ENCODE peak calls at places on chromosomes 1 and 21, in four cellular contexts. C is cardiac fibroblast, N is lower lobe of right lung, S is dorsolateral prefrontal cortex. L is an unnamed sample.

GRCh38 chr1:209607102-209607794 is 23.7 kb downstream of the CAMK1G start:
- DNase-seq in N (no peak), S (no peak), C (peak), L (no peak)

GRCh38 chr1:69246109-69246508 is 321.6 kb upstream of the LRRC7 start:
- DNase-seq in N (no peak), S (no peak), C (no peak), L (no peak)

GRCh38 chr1:110383311-110383990 is 7.4 kb downstream of the SLC16A4 start:
- DNase-seq in S (no peak), C (no peak), N (no peak), L (peak)

GRCh38 chr1:70941563-70941962 is 106.1 kb downstream of the PTGER3 start:
- DNase-seq in S (no peak), C (no peak), N (no peak), L (no peak)

GRCh38 chr1:174800221-174800791 is 199.4 kb upstream of the CACYBP start:
- DNase-seq in N (no peak), C (peak), S (peak), L (peak)

GRCh38 chr21:27346041-27346448 is 379.2 kb upstream of the ADAMTS5 start:
- DNase-seq in C (peak), N (no peak), S (no peak), L (no peak)

GRCh38 chr1:231390071-231390470 is 32.0 kb downstream of the EGLN1 start:
- DNase-seq in N (no peak), C (peak), S (no peak), L (peak)

GRCh38 chr21:29658177-29658933 is 281.4 kb downstream of the GRIK1 start:
- DNase-seq in C (no peak), S (no peak), N (no peak), L (no peak)

GRCh38 chr21:46426313-46427046 is 32.2 kb upstream of the DIP2A start:
- DNase-seq in C (no peak), S (no peak), N (no peak), L (no peak)

GRCh38 chr21:32826317-32827167 is 55.0 kb upstream of the PAXBP1 start:
- DNase-seq in S (no peak), C (peak), N (no peak), L (peak)

GRCh38 chr21:46091118-46091517 is 6.8 kb upstream of the COL6A2 start:
- DNase-seq in S (no peak), N (no peak), C (no peak), L (no peak)

GRCh38 chr1:156970017-156970416 is 49.6 kb downstream of the LRRC71 start:
- DNase-seq in N (no peak), C (peak), S (no peak), L (peak)

GRCh38 chr1:167551359-167551758 is 2.2 kb downstream of the CREG1 start:
- DNase-seq in C (no peak), N (no peak), S (no peak), L (no peak)
- H3K4me3 ChIP-seq in C (no peak), N (no peak), S (no peak), L (no peak)

GRCh38 chr1:221858758-221859157 is 116.9 kb upstream of the DUSP10 start:
- DNase-seq in N (no peak), S (no peak), C (peak), L (no peak)

GRCh38 chr1:221856188-221857093 is 114.6 kb upstream of the DUSP10 start:
- DNase-seq in S (no peak), C (peak), N (no peak), L (peak)

GRCh38 chr1:221851341-221851740 is 109.5 kb upstream of the DUSP10 start:
- DNase-seq in C (peak), S (no peak), N (no peak), L (no peak)

GRCh38 chr1:221850788-221851187 is 108.9 kb upstream of the DUSP10 start:
- DNase-seq in N (no peak), C (no peak), S (no peak), L (no peak)

GRCh38 chr1:221855156-221855555 is 113.3 kb upstream of the DUSP10 start:
- DNase-seq in S (no peak), C (no peak), N (no peak), L (no peak)
- H3K4me3 ChIP-seq in S (no peak), C (no peak), N (no peak), L (no peak)

GRCh38 chr1:86991549-86992186 is 77.2 kb downstream of the HS2ST1 start:
- DNase-seq in N (no peak), S (no peak), C (no peak), L (no peak)

GRCh38 chr1:86990826-86991225 is 76.4 kb downstream of the HS2ST1 start:
- DNase-seq in C (no peak), N (no peak), S (no peak), L (no peak)

GRCh38 chr1:86992790-86993189 is 78.4 kb downstream of the HS2ST1 start:
- DNase-seq in S (no peak), N (no peak), C (no peak), L (no peak)

GRCh38 chr1:86994061-86994460 is 79.6 kb downstream of the HS2ST1 start:
- DNase-seq in N (no peak), C (no peak), S (no peak), L (no peak)

DNA sequence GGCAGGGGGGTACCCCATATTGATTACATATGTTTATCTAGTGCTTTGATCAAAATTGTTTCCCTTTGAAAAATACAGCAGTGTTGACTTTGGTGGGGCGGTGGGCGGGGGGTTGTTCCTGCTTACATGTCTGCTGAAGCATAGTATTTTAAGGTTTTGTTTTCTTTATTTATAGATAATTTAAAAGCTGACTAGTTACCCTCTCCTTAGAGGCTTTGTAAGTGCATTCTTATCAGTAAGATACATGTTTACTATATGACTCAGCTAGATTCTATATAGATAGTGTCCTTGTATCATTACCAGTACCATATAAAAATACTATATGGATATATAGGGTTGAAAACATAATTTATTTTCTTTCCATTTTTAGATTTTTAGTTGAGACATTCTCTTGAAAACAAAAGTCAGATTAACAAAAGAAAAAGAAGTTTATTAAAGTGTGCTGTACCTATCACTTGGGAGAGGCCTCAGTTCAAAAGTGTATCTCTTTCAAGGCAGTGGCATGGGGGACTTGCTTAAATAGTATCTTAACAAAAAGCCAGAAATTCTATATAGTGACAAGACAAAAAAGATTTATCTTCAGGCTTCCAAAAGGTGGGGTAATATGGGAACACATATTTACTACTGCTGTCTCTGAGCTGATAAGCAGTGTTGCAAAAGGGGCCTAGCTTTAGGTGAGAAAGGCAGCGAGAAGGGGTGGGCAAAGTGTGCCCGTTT is 79.0 kb downstream of the HS2ST1 start:
- DNase-seq in S (no peak), N (no peak), C (no peak), L (no peak)
- H3K4me3 ChIP-seq in S (no peak), N (no peak), C (no peak), L (no peak)

GRCh38 chr1:119799003-119799402 is 12.3 kb downstream of the REG4 start:
- DNase-seq in N (no peak), C (no peak), S (no peak), L (no peak)
- H3K4me3 ChIP-seq in N (no peak), C (no peak), S (no peak), L (no peak)

GRCh38 chr1:59029768-59030167 is 245.9 kb upstream of the JUN start:
- DNase-seq in S (no peak), C (no peak), N (no peak), L (no peak)

GRCh38 chr1:59033761-59034160 is 249.9 kb upstream of the JUN start:
- DNase-seq in C (no peak), N (no peak), S (no peak), L (no peak)

GRCh38 chr1:59034925-59035324 is 251.1 kb upstream of the JUN start:
- DNase-seq in S (no peak), C (no peak), N (no peak), L (no peak)

GRCh38 chr1:59029366-59029765 is 245.5 kb upstream of the JUN start:
- DNase-seq in N (no peak), C (no peak), S (no peak), L (no peak)

DNA sequence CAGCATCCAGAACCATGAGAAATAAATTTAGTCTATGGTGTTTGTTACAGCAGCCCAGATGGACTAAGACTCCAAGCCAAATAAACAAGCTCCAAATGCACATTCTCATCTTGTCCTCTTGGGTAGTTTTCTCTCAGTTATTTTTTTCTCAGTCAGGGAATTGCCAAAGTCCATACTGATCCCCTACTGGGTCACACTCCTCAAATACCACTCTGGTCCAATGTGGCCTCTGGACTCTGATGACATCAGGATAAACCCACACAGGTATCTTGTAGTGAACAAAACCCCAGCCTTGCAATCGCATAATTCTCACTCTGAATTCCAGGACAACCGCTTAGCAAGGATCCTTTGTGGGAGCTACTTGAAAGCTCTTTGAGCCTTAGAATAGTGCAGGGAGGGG is 248.4 kb upstream of the JUN start:
- DNase-seq in N (no peak), C (no peak), S (no peak), L (no peak)
- H3K4me3 ChIP-seq in N (no peak), C (no peak), S (no peak), L (no peak)

DNA sequence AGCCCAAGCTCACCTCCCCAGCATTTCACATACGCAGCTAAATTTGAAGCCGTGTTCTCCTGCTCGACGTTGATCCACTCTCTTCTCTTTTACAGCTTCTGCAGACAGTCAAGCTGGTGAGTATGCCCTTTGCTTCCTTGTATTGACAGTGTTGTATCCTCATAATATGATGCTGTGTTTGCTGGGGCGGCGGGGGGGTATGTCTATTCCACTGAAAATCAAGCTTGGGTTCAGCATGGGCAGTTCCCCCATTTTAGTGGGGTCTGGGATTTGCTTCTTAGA is 576 bp downstream of the FCGR2A start:
- DNase-seq in S (no peak), N (no peak), C (no peak), L (no peak)
- H3K4me3 ChIP-seq in S (no peak), N (peak), C (no peak), L (no peak)

DNA sequence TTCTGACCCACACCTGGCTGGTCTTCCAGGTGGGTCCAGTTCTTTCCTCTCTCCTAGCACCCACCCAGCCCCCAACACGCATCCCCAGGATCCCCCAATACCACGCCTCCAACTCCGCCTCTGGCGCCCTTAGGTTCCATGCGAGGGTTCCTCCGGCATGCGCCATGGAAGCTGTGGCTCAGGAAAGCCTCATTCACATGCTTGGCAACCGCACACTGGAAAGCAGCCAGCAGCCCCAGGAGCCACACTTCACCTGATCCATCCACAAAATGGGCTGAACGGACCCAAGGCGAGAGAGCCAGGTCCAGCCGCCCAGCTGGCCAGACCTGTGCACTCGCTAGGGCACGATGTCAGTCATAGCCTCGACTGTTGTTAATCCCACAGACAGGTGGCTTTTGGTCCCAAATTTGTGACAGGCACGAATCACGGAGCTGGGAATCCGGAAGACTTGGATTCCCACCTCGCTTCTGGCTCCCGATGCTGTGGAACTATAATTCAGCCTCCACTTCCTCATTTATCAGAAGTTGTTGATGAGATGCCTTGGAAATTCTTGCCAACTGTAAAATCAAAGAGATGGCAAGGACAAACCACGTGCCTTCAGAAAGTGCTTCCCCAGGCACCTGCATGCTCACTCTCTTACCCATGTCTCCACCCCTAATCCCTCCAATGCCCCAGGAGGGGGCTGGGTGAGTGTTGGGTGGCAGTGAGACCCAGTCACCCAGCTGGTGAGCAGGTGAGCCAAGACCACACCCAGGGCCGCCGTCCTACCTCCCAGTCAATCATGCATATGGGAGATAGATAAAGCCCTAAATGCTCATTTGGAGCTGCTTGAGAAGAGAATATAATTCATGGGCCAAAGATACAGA is 161.0 kb downstream of the PSMG1 start:
- DNase-seq in C (no peak), N (no peak), S (no peak), L (no peak)
- H3K4me3 ChIP-seq in C (no peak), N (no peak), S (no peak), L (no peak)

L was measured in cardiac muscle cell.